ENCODE peak calls at places on chromosomes 7 and 10, in six cellular contexts. B, O, E, I, T and C are unnamed samples.

GRCh38 chr10:18400201-18400910 is 251.0 kb downstream of the NSUN6 start:
- DNase-seq in I (no peak), B (no peak), O (no peak), E (no peak), T (no peak), C (peak; percentile 19)

GRCh38 chr7:5528071-5528814 is 104.6 kb upstream of the TNRC18 start:
- DNase-seq in B (no peak), O (peak; percentile 90), T (peak; percentile 77), I (peak; percentile 53), E (peak; percentile 36), C (no peak)

GRCh38 chr7:158828343-158829020 is 827 bp downstream of the ESYT2 start:
- DNase-seq in O (peak; percentile 93), E (peak; percentile 58), B (peak; percentile 58), I (no peak), T (peak; percentile 81), C (peak; percentile 56)

GRCh38 chr10:125772112-125772863 is 3.3 kb downstream of the MMP21 start:
- DNase-seq in I (no peak), O (no peak), T (no peak), B (no peak), E (no peak), C (no peak)

GRCh38 chr7:94769726-94770125 is 113.8 kb upstream of the SGCE start:
- DNase-seq in O (no peak), I (no peak), B (no peak), E (no peak), T (no peak), C (no peak)

GRCh38 chr7:69599879-69600764 is 1.8 kb downstream of the AUTS2 start:
- DNase-seq in B (peak; percentile 26), I (peak; percentile 22), O (no peak), T (peak; percentile 59), E (peak; percentile 25), C (peak; percentile 51)

GRCh38 chr10:23081156-23081833 is 14.1 kb upstream of the MSRB2 start:
- DNase-seq in T (no peak), I (peak; percentile 24), E (no peak), B (no peak), O (no peak), C (no peak)

GRCh38 chr10:31959461-31960173 is 31.0 kb upstream of the ARHGAP12 start:
- DNase-seq in B (no peak), O (no peak), E (no peak), T (no peak), I (no peak), C (no peak)

GRCh38 chr10:28241766-28242399 is 61.0 kb downstream of the MPP7 start:
- DNase-seq in T (no peak), I (peak; percentile 66), E (peak; percentile 23), O (no peak), B (no peak), C (peak; percentile 36)

GRCh38 chr7:130927564-130927963 is 193.6 kb upstream of the KLF14 start:
- DNase-seq in O (no peak), T (no peak), E (no peak), B (no peak), I (no peak), C (no peak)

GRCh38 chr7:91082854-91083495 is 181.3 kb upstream of the FZD1 start:
- DNase-seq in T (no peak), I (peak; percentile 49), O (no peak), B (no peak), E (no peak), C (peak; percentile 32)

GRCh38 chr7:18396953-18397352 is 98.6 kb upstream of the HDAC9 start:
- DNase-seq in B (no peak), O (no peak), I (no peak), T (no peak), E (no peak), C (no peak)
- TF ChIP-seq CTCF in B (no peak), O (no peak), I (no peak), T (no peak), E (no peak), C (no peak)

GRCh38 chr7:75971961-75972763 is 22.2 kb downstream of the TMEM120A start:
- DNase-seq in I (peak; percentile 39), E (peak; percentile 39), B (peak; percentile 82), O (no peak), T (peak; percentile 78), C (no peak)
- TF ChIP-seq CTCF in I (peak; percentile 16), E (no peak), B (peak; percentile 30), O (no peak), T (peak; percentile 16), C (no peak)

GRCh38 chr10:132590094-132590751 is 52.6 kb downstream of the INPP5A start:
- DNase-seq in B (no peak), T (no peak), O (no peak), I (no peak), E (no peak), C (no peak)
- TF ChIP-seq CTCF in B (no peak), T (no peak), O (no peak), I (no peak), E (no peak), C (no peak)

GRCh38 chr10:62616885-62617635 is 187.5 kb upstream of the ADO start:
- DNase-seq in E (no peak), O (peak; percentile 75), B (no peak), T (no peak), I (no peak), C (no peak)
- TF ChIP-seq CTCF in E (no peak), O (no peak), B (no peak), T (no peak), I (no peak), C (no peak)

DNA sequence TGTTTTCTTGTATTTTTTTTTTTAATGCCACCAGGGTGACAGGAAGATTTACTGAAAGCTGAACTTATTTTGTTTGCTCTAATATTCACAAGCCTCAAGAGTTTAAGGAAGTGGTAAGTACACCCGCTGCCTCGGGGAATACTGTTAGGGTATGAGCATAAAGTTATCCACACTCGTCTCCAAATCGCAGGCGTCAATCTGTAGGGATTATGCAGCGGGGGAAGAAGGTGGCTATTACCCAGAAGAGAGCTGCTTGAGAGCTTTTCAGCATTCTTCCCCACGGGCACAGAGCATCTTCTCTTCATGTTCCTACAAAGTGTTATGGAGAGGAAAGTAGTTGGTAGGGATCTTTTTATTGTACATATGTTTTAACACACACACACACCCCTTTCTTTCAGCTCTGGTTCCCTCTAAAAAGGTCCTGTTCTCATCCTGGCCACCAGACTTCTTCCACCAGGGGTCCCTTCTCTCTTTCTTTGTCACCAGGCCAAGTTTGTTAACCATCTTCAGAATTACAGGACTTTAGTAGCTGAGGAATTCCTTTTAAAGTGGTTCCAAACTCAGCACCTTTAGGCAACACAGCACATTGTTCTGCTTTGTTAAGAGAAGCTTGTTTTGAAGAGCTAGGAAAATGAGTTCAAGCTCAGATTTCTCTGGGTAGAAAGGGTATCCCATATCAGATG is 411.6 kb upstream of the GALNT17 start:
- DNase-seq in I (no peak), O (no peak), T (no peak), E (no peak), B (no peak), C (no peak)
- TF ChIP-seq CTCF in I (no peak), O (no peak), T (no peak), E (no peak), B (no peak), C (no peak)

GRCh38 chr10:68167790-68168189 is 58.5 kb downstream of the MYPN start:
- DNase-seq in T (no peak), I (no peak), O (no peak), B (no peak), E (no peak), C (no peak)

GRCh38 chr10:68167271-68167670 is 58.0 kb downstream of the MYPN start:
- DNase-seq in T (no peak), B (no peak), E (no peak), O (no peak), I (peak; percentile 36), C (no peak)

GRCh38 chr10:68175954-68176353 is 56.0 kb downstream of the ATOH7 start:
- DNase-seq in B (no peak), E (no peak), T (no peak), I (peak; percentile 29), O (no peak), C (no peak)

GRCh38 chr10:68172324-68172723 is 59.6 kb downstream of the ATOH7 start:
- DNase-seq in T (no peak), O (no peak), E (no peak), I (no peak), B (no peak), C (no peak)

GRCh38 chr10:68171539-68172080 is 60.3 kb downstream of the ATOH7 start:
- DNase-seq in E (no peak), I (no peak), B (no peak), T (no peak), O (no peak), C (no peak)
- TF ChIP-seq CTCF in E (no peak), I (no peak), B (no peak), T (no peak), O (no peak), C (no peak)

DNA sequence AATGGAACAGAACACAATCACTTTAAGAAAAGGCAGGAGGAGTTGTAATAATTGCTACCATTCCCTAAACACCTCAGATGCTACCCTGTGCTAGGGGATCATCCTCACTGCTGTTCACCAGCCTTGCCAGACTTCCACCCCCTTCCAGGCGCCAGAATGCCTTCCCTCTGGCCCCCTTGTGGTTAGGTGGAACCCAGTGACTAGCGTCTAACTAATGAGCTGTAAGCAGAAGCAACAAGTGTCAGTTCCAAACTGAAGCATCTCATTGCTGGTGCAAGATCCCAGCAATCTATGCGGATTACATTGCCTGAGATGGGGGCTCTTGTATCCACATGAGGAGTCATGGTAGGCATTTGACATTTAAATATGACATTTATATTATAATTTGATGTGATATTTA is 86.6 kb downstream of the FRMD4A start:
- DNase-seq in E (no peak), I (no peak), O (no peak), B (no peak), T (no peak), C (no peak)
- TF ChIP-seq CTCF in E (no peak), I (no peak), O (no peak), B (no peak), T (no peak), C (no peak)

GRCh38 chr7:134724606-134725005 is 54.8 kb upstream of the CALD1 start:
- DNase-seq in E (no peak), O (no peak), I (peak; percentile 62), T (no peak), B (no peak), C (peak; percentile 42)
- TF ChIP-seq CTCF in E (peak; percentile 34), O (no peak), I (peak; percentile 68), T (peak; percentile 35), B (peak; percentile 5), C (peak; percentile 22)

GRCh38 chr10:75097666-75098285 is 13.7 kb upstream of the SAMD8 start:
- DNase-seq in B (no peak), E (no peak), I (peak; percentile 44), O (no peak), T (no peak), C (no peak)
- TF ChIP-seq CTCF in B (no peak), E (peak; percentile 15), I (peak; percentile 69), O (no peak), T (no peak), C (no peak)